ENCODE peak calls at places on chromosomes 13 and 19, in eight cellular contexts. J is fibroblast of lung, W is ascending aorta, G is gastrocnemius medialis, T is IMR-90, S is thoracic aorta, K is cardiac muscle cell, O is lower lobe of right lung. F is an unnamed sample.

GRCh38 chr19:58352760-58353671 is at the start of gene A1BG:
- DNase-seq in S (no peak), W (no peak), T (no peak), J (no peak), G (no peak), O (peak; percentile 37), K (no peak), F (no peak)

GRCh38 chr13:109344552-109345157 is 441.7 kb downstream of the IRS2 start:
- DNase-seq in K (no peak), G (no peak), W (no peak), T (peak; percentile 82), S (no peak), J (peak; percentile 23), O (no peak), F (no peak)

GRCh38 chr13:60327551-60327950 is 69.5 kb upstream of the TDRD3 start:
- DNase-seq in J (no peak), K (no peak), G (no peak), T (no peak), S (no peak), O (no peak), W (no peak), F (no peak)

GRCh38 chr19:39307822-39308530 is 11.8 kb downstream of the IFNL1 start:
- DNase-seq in J (no peak), T (no peak), G (no peak), O (no peak), S (no peak), W (no peak), K (no peak), F (no peak)

GRCh38 chr13:113796211-113796875 is 37.3 kb downstream of the TMEM255B start:
- DNase-seq in W (no peak), T (no peak), K (no peak), J (no peak), S (no peak), O (no peak), G (no peak), F (no peak)

GRCh38 chr19:58268344-58268743 is 10.4 kb upstream of the ZNF8 start:
- DNase-seq in O (no peak), W (no peak), J (no peak), T (no peak), G (no peak), S (no peak), K (no peak), F (no peak)

GRCh38 chr13:84315527-84315926 is 433.3 kb upstream of the SLITRK1 start:
- DNase-seq in O (no peak), W (no peak), T (no peak), G (no peak), J (no peak), K (no peak), S (no peak), F (no peak)

GRCh38 chr19:51651216-51651846 is 4.7 kb upstream of the SIGLEC14 start:
- DNase-seq in T (no peak), W (no peak), J (no peak), O (peak; percentile 66), K (no peak), S (no peak), G (no peak), F (no peak)

GRCh38 chr19:7676376-7676775 is 514 bp upstream of the MCEMP1 start:
- DNase-seq in G (peak; percentile 19), W (no peak), T (no peak), J (no peak), K (no peak), S (no peak), O (peak; percentile 81), F (no peak)

GRCh38 chr19:35484637-35485036 is 5.6 kb downstream of the KRTDAP start:
- DNase-seq in S (no peak), O (no peak), W (no peak), T (no peak), J (no peak), K (no peak), G (no peak), F (no peak)

GRCh38 chr13:45564108-45564507 is 51.4 kb downstream of the ERICH6B start:
- DNase-seq in T (peak; percentile 81), O (no peak), W (no peak), J (peak; percentile 81), K (peak; percentile 39), G (no peak), S (no peak), F (no peak)

GRCh38 chr13:112974125-112974524 is 5.1 kb downstream of the MCF2L start:
- DNase-seq in K (no peak), J (no peak), G (peak; percentile 5), S (no peak), W (no peak), T (no peak), O (peak; percentile 44), F (no peak)

DNA sequence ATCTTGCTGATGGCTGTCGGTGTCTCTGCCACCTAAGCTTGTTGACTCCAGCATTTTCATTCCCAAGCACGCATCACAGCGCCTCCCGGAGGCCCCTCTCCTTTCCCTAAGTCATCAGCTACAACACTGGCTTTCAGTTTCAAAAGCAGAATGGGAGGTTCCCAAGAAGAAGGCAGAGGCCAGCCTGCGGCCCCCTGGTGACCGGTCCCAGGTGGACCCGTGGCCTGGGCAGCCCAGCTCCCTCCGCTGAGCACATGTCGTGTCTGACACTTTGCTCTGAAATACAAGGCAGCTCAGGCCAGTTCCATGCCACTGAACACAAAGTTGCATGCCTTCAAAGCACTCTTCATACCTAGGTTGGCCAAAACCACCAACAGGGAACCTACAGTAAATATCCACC is 8.5 kb downstream of the MLLT1 start:
- DNase-seq in W (no peak), O (no peak), J (peak; percentile 28), K (peak; percentile 49), S (no peak), T (peak; percentile 43), G (no peak), F (no peak)
- TF ChIP-seq CTCF in W (no peak), O (peak; percentile 40), J (peak; percentile 28), K (peak; percentile 53), S (no peak), T (peak; percentile 43), G (no peak), F (no peak)

GRCh38 chr19:14961956-14962685 is 17.5 kb downstream of the SLC1A6 start:
- DNase-seq in J (no peak), S (no peak), W (no peak), O (no peak), T (no peak), G (no peak), K (no peak), F (no peak)

GRCh38 chr19:14957464-14957863 is 16.2 kb downstream of the OR7C2 start:
- DNase-seq in W (no peak), S (no peak), G (no peak), O (no peak), J (no peak), T (no peak), K (no peak), F (no peak)

GRCh38 chr19:14954071-14954655 is 12.9 kb downstream of the OR7C2 start:
- DNase-seq in W (no peak), T (no peak), K (no peak), O (no peak), G (no peak), S (no peak), J (no peak), F (no peak)

GRCh38 chr19:14959263-14959662 is 18.0 kb downstream of the OR7C2 start:
- DNase-seq in W (no peak), G (no peak), J (no peak), S (no peak), O (no peak), K (no peak), T (no peak), F (no peak)
- H3K9me3 ChIP-seq in W (peaks cover 18% of the 10 kb centered on the region), G (no peaks in the 10 kb centered on the region), J (no peaks in the 10 kb centered on the region), S (peaks cover 10% of the 10 kb centered on the region), O (peaks cover 20% of the 10 kb centered on the region), K (no peaks in the 10 kb centered on the region), T (peaks cover 26% of the 10 kb centered on the region), F (peaks cover 47% of the 10 kb centered on the region)

GRCh38 chr13:51518847-51519246 is 65.4 kb upstream of the WDFY2 start:
- DNase-seq in O (no peak), J (no peak), W (no peak), G (no peak), T (peak; percentile 40), S (no peak), K (no peak), F (no peak)

GRCh38 chr13:51523082-51523518 is 61.2 kb upstream of the WDFY2 start:
- DNase-seq in W (no peak), T (peak; percentile 69), J (peak; percentile 63), K (no peak), G (peak; percentile 18), O (no peak), S (no peak), F (no peak)

GRCh38 chr13:51524312-51524711 is 60.0 kb upstream of the WDFY2 start:
- DNase-seq in G (no peak), J (peak; percentile 46), W (no peak), S (no peak), K (no peak), O (no peak), T (peak; percentile 44), F (no peak)

GRCh38 chr13:51520524-51520923 is 63.7 kb upstream of the WDFY2 start:
- DNase-seq in T (peak; percentile 80), G (no peak), O (no peak), J (peak; percentile 64), K (no peak), S (no peak), W (no peak), F (no peak)

DNA sequence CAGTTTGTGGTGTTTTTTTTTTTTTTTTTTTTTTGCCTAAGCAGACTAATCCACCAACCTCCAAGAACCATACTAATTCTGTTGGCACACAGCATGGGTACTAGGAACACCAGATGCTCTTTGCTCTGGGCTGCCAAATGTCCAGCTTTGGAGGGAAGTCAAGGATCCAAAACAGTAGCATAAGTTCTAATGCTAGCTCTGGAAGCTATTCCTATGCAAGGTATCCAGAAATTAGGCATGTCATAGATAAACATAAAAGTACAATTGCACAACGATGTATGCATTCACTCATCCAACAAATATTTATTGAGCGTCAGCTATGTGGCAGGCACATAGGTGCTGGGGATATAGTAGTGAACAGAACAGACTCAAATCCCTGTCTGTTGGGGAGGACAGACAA is 64.4 kb upstream of the WDFY2 start:
- DNase-seq in G (no peak), T (peak; percentile 61), J (peak; percentile 49), O (no peak), K (no peak), W (no peak), S (no peak), F (no peak)
- H3K4me1 ChIP-seq in G (no peaks in the 10 kb centered on the region), T (peaks cover 16% of the 10 kb centered on the region), J (peaks cover 3% of the 10 kb centered on the region), O (no peaks in the 10 kb centered on the region), K (no peaks in the 10 kb centered on the region), W (no peaks in the 10 kb centered on the region), S (peaks cover 7% of the 10 kb centered on the region), F (no peaks in the 10 kb centered on the region)

DNA sequence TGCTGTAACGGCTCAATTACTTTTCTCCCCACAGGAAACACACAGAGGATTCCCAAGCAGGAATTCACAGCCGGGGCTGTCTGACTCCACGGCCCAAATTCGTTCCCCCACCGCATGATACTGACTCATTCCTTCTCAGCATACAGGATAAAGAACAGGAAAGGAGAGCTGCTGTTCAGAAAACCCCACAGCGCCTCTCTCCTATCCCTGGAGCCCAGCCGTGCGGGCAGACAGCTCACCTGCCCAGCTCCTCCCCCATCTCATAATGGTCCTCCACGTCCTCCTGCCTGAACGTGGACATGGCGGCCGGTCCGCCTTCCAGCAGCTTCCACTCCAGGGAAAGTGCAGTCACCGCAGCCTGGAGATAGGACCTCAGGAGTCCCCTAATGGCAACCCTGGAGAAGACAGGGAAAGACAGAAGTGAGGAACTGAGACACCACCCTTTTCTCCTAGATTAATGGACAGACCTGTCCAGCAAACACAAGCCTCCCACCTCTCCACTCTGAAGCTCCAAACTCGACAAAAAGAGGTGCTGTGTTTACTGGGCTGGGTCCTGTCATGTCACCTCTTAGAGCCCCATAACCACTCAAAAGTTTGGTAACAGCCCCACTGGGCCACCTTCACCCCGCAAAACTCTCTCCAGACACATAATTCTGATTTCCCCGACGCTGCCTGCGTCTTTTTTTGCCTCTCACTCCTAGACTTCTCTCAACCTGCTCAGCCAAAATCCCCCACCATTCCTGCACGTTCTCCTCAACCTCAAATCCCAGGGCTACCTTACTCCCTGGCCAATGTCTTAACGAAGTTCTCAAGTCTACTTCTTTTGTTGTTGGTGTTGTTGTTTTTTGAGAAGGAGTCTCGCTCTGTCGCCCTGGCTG is 1.2 kb downstream of the DAPK3 start:
- DNase-seq in W (peak; percentile 58), T (peak; percentile 82), S (no peak), J (peak; percentile 68), G (peak; percentile 87), K (peak; percentile 63), O (no peak), F (no peak)
- TF ChIP-seq CTCF in W (no peak), T (peak; percentile 35), S (peak; percentile 9), J (peak; percentile 23), G (peak; percentile 27), K (peak; percentile 24), O (no peak), F (no peak)